ENCODE peak calls at places on chromosomes 1 and 21, in eight cellular contexts. H is fibroblast of lung; I is stimulated activated CD4-positive, alpha-beta T cell treated with anti-CD3 and anti-CD28 coated beads, TNF-alpha, amount 100 ng/mL, for 4 hours; Y is CD4-positive, alpha-beta memory T cell; M is AG10803; U is iris pigment epithelial cell; P is globus pallidus; Z is pons. F is an unnamed sample.

GRCh38 chr1:162605225-162605927 is 26.9 kb upstream of the DDR2 start:
- DNase-seq in H (peak), I (no peak), Y (no peak), M (peak), U (peak), P (no peak), Z (no peak), F (no peak)

GRCh38 chr1:244221961-244222360 is 170.9 kb downstream of the ZBTB18 start:
- DNase-seq in H (peak), I (no peak), Y (no peak), M (peak), U (no peak), P (no peak), Z (no peak), F (no peak)

GRCh38 chr1:216054593-216054992 is 368.7 kb downstream of the USH2A start:
- DNase-seq in H (peak), I (no peak), Y (no peak), M (no peak), U (no peak), P (no peak), Z (no peak), F (no peak)

GRCh38 chr1:186511761-186512637 is 51.1 kb upstream of the PDC start:
- DNase-seq in H (no peak), I (no peak), Y (no peak), M (no peak), U (peak), P (no peak), Z (no peak), F (no peak)

GRCh38 chr1:57254006-57254405 is 169.9 kb downstream of the DAB1 start:
- DNase-seq in H (peak), I (no peak), Y (no peak), M (peak), U (peak), P (no peak), Z (peak), F (no peak)

GRCh38 chr1:206681359-206681758 is 3.3 kb upstream of the MAPKAPK2 start:
- DNase-seq in H (no peak), I (no peak), Y (no peak), M (no peak), U (no peak), P (no peak), Z (no peak), F (no peak)

GRCh38 chr1:80218112-80218511 is 1211.6 kb upstream of the ADGRL4 start:
- DNase-seq in H (peak), I (no peak), Y (no peak), M (peak), U (peak), P (no peak), Z (peak), F (no peak)

GRCh38 chr1:48107516-48107915 is 110.3 kb upstream of the TRABD2B start:
- DNase-seq in H (no peak), I (no peak), Y (no peak), M (no peak), U (no peak), P (no peak), Z (no peak), F (no peak)

GRCh38 chr21:33496345-33496744 is 4.8 kb upstream of the DNAJC28 start:
- DNase-seq in H (no peak), I (no peak), Y (no peak), M (no peak), U (no peak), P (no peak), Z (no peak), F (no peak)

GRCh38 chr1:184648160-184648855 is 106.3 kb downstream of the EDEM3 start:
- DNase-seq in H (no peak), I (no peak), Y (no peak), M (no peak), U (no peak), P (no peak), Z (no peak), F (no peak)

GRCh38 chr1:53835491-53835890 is 2.6 kb downstream of the NDC1 start:
- DNase-seq in H (peak), I (no peak), Y (no peak), M (no peak), U (peak), P (no peak), Z (no peak), F (no peak)

GRCh38 chr1:184408580-184408979 is 21.8 kb downstream of the C1orf21 start:
- DNase-seq in H (no peak), I (no peak), Y (no peak), M (no peak), U (no peak), P (no peak), Z (no peak), F (no peak)

GRCh38 chr1:11568687-11569086 is 85.5 kb downstream of the FBXO2 start:
- DNase-seq in H (peak), I (no peak), Y (no peak), M (no peak), U (peak), P (no peak), Z (no peak), F (no peak)

GRCh38 chr1:205170532-205171269 is 40.8 kb downstream of the DSTYK start:
- DNase-seq in H (no peak), I (no peak), Y (no peak), M (no peak), U (no peak), P (no peak), Z (no peak), F (no peak)

GRCh38 chr1:197965132-197965707 is 48.0 kb downstream of the LHX9 start:
- DNase-seq in H (no peak), I (no peak), Y (no peak), M (no peak), U (no peak), P (no peak), Z (no peak), F (no peak)

GRCh38 chr1:236608930-236609726 is 4.8 kb upstream of the HEATR1 start:
- DNase-seq in H (peak), I (no peak), Y (no peak), M (peak), U (peak), P (peak), Z (peak), F (peak)

GRCh38 chr1:230833511-230833910 is 34.8 kb downstream of the C1orf198 start:
- DNase-seq in H (no peak), I (no peak), Y (no peak), M (no peak), U (no peak), P (no peak), Z (no peak), F (no peak)

GRCh38 chr1:234322979-234323378 is 50.3 kb upstream of the COA6 start:
- DNase-seq in H (peak), I (peak), Y (peak), M (no peak), U (peak), P (no peak), Z (no peak), F (peak)

GRCh38 chr1:236425031-236425663 is 31.1 kb downstream of the EDARADD start:
- DNase-seq in H (no peak), I (no peak), Y (peak), M (no peak), U (no peak), P (no peak), Z (no peak), F (no peak)

GRCh38 chr1:172359531-172359991 is 60.9 kb upstream of the C1orf105 start:
- DNase-seq in H (peak), I (no peak), Y (no peak), M (peak), U (peak), P (no peak), Z (peak), F (no peak)

GRCh38 chr1:222124602-222125001 is 382.7 kb upstream of the DUSP10 start:
- DNase-seq in H (no peak), I (no peak), Y (no peak), M (no peak), U (no peak), P (no peak), Z (no peak), F (no peak)

GRCh38 chr1:79198841-79199240 is 192.3 kb upstream of the ADGRL4 start:
- DNase-seq in H (peak), I (no peak), Y (no peak), M (peak), U (peak), P (no peak), Z (no peak), F (no peak)

GRCh38 chr1:111857251-111857651 is 101.5 kb downstream of the DDX20 start:
- DNase-seq in H (no peak), I (no peak), Y (no peak), M (no peak), U (no peak), P (peak), Z (peak), F (no peak)

GRCh38 chr1:84892657-84893618 is at the start of gene LPAR3:
- DNase-seq in H (no peak), I (no peak), Y (no peak), M (no peak), U (peak), P (no peak), Z (no peak), F (peak)

GRCh38 chr1:226424228-226425003 is 16.5 kb upstream of the PARP1 start:
- DNase-seq in H (peak), I (no peak), Y (no peak), M (peak), U (peak), P (peak), Z (peak), F (peak)

GRCh38 chr1:16076871-16077250 is 3.4 kb upstream of the FAM131C start:
- DNase-seq in H (peak), I (no peak), Y (no peak), M (peak), U (peak), P (no peak), Z (no peak), F (no peak)

GRCh38 chr1:60903591-60903990 is 178.8 kb upstream of the NFIA start:
- DNase-seq in H (peak), I (no peak), Y (no peak), M (peak), U (no peak), P (peak), Z (peak), F (no peak)

GRCh38 chr1:194268839-194269238 is 1082.4 kb upstream of the B3GALT2 start:
- DNase-seq in H (peak), I (no peak), Y (no peak), M (no peak), U (peak), P (no peak), Z (no peak), F (no peak)

GRCh38 chr1:229844675-229845074 is 218.6 kb downstream of the URB2 start:
- DNase-seq in H (no peak), I (no peak), Y (no peak), M (no peak), U (no peak), P (no peak), Z (no peak), F (no peak)

GRCh38 chr21:41931041-41931451 is 22.8 kb downstream of the C2CD2 start:
- DNase-seq in H (peak), I (no peak), Y (no peak), M (no peak), U (peak), P (no peak), Z (no peak), F (no peak)

GRCh38 chr21:41970751-41971653 is 17.2 kb upstream of the C2CD2 start:
- DNase-seq in H (no peak), I (no peak), Y (no peak), M (no peak), U (no peak), P (no peak), Z (no peak), F (no peak)

GRCh38 chr1:185017338-185017737 is 28.0 kb upstream of the RNF2 start:
- DNase-seq in H (peak), I (no peak), Y (no peak), M (peak), U (peak), P (no peak), Z (no peak), F (no peak)